ENCODE peak calls at places on chromosomes 1 and 21, in eight cellular contexts. L is NAMALWA; Y is H54; H is nephron progenitor cell; E is colonic mucosa; O is substantia nigra; C is AG04450; X is activated CD4-positive, alpha-beta T cell treated with anti-CD3 and anti-CD28 coated beads, Interleukin-2, amount 50 U/mL, for 1 hour. Q is an unnamed sample.

GRCh38 chr1:235993652-235994051 is 71.2 kb downstream of the NID1 start:
- DNase-seq in O (no peak), E (no peak), Y (no peak), C (no peak), X (no peak), L (no peak), H (no peak), Q (no peak)

GRCh38 chr1:10494754-10495474 is 20.2 kb downstream of the PEX14 start:
- DNase-seq in H (peak; percentile 88), C (no peak), X (peak; percentile 82), L (peak; percentile 89), E (peak; percentile 87), O (peak; percentile 77), Y (peak; percentile 40), Q (no peak)

GRCh38 chr21:42735061-42735460 is 81.6 kb downstream of the PDE9A start:
- DNase-seq in X (no peak), L (no peak), O (no peak), E (no peak), H (no peak), Y (no peak), C (no peak), Q (no peak)

GRCh38 chr1:200154069-200154767 is 126.7 kb downstream of the NR5A2 start:
- DNase-seq in Y (peak; percentile 9), C (no peak), H (no peak), E (no peak), X (peak; percentile 16), L (peak; percentile 89), O (no peak), Q (no peak)

GRCh38 chr1:56709269-56709880 is 64.3 kb downstream of the PRKAA2 start:
- DNase-seq in H (peak; percentile 17), E (no peak), L (peak; percentile 67), O (no peak), X (no peak), Y (no peak), C (peak; percentile 29), Q (no peak)

GRCh38 chr1:18413906-18414305 is 66.8 kb upstream of the KLHDC7A start:
- DNase-seq in H (no peak), O (no peak), X (no peak), C (no peak), E (peak; percentile 86), Y (no peak), L (no peak), Q (no peak)

GRCh38 chr1:41313661-41314131 is 47.5 kb upstream of the FOXO6 start:
- DNase-seq in C (no peak), O (no peak), X (no peak), H (peak; percentile 31), L (peak; percentile 66), E (no peak), Y (peak; percentile 42), Q (no peak)

GRCh38 chr1:33986389-33987095 is 122.7 kb downstream of the HMGB4 start:
- DNase-seq in Y (peak; percentile 80), H (no peak), E (peak; percentile 19), X (no peak), C (no peak), L (no peak), O (no peak), Q (no peak)

GRCh38 chr1:60367522-60367921 is 294.0 kb upstream of the C1orf87 start:
- DNase-seq in O (no peak), L (no peak), Y (no peak), C (no peak), H (no peak), E (no peak), X (no peak), Q (no peak)

GRCh38 chr21:46295177-46295711 is 9.1 kb downstream of the YBEY start:
- DNase-seq in E (no peak), L (no peak), H (no peak), Y (peak; percentile 83), C (peak; percentile 29), O (no peak), X (no peak), Q (no peak)

GRCh38 chr21:40120944-40121575 is 253.8 kb downstream of the PCP4 start:
- DNase-seq in Y (no peak), E (no peak), L (peak; percentile 43), O (no peak), X (no peak), H (no peak), C (no peak), Q (no peak)

GRCh38 chr1:18731148-18731547 is 100.5 kb downstream of the PAX7 start:
- DNase-seq in L (no peak), O (no peak), Y (no peak), C (no peak), H (no peak), X (no peak), E (no peak), Q (no peak)

GRCh38 chr1:116764466-116764896 is 10.3 kb downstream of the CD2 start:
- DNase-seq in E (no peak), O (no peak), H (no peak), Y (no peak), C (no peak), X (no peak), L (no peak), Q (no peak)

GRCh38 chr1:201739492-201740085 is 89.4 kb upstream of the IPO9 start:
- DNase-seq in L (peak; percentile 65), O (peak; percentile 41), H (peak; percentile 70), X (peak; percentile 53), Y (peak; percentile 62), C (no peak), E (peak; percentile 81), Q (no peak)

GRCh38 chr1:65469889-65470340 is 49.4 kb downstream of the LEPR start:
- DNase-seq in L (no peak), Y (no peak), O (no peak), X (no peak), C (no peak), H (no peak), E (no peak), Q (no peak)

GRCh38 chr1:14773621-14774020 is 175.1 kb downstream of the KAZN start:
- DNase-seq in H (no peak), E (no peak), Y (no peak), C (no peak), O (no peak), L (no peak), X (no peak), Q (no peak)

GRCh38 chr1:199297901-199298300 is 659.1 kb downstream of the PTPRC start:
- DNase-seq in Y (no peak), H (no peak), C (no peak), L (no peak), O (no peak), E (no peak), X (no peak), Q (no peak)

GRCh38 chr1:9689011-9689706 is 37.6 kb downstream of the PIK3CD start:
- DNase-seq in C (no peak), O (peak; percentile 43), Y (peak; percentile 49), E (peak; percentile 89), L (peak; percentile 76), X (peak; percentile 87), H (peak; percentile 94), Q (no peak)

GRCh38 chr1:167832693-167833092 is 81.2 kb downstream of the ADCY10 start:
- DNase-seq in C (no peak), E (no peak), L (no peak), Y (no peak), X (no peak), O (no peak), H (no peak), Q (no peak)

GRCh38 chr1:1245178-1245839 is 1.2 kb downstream of the C1QTNF12 start:
- DNase-seq in X (no peak), Y (no peak), L (no peak), E (no peak), C (no peak), O (no peak), H (no peak), Q (no peak)

GRCh38 chr1:16112558-16113555 is 39.4 kb upstream of the FAM131C start:
- DNase-seq in X (no peak), E (no peak), C (no peak), Y (no peak), L (no peak), O (no peak), H (peak; percentile 74), Q (no peak)

GRCh38 chr1:169588785-169589485 is 2.7 kb upstream of the F5 start:
- DNase-seq in L (no peak), O (no peak), X (no peak), Y (no peak), E (no peak), C (no peak), H (no peak), Q (no peak)

GRCh38 chr1:216331211-216331610 is 92.0 kb downstream of the USH2A start:
- DNase-seq in Y (no peak), C (no peak), O (no peak), X (no peak), L (no peak), H (no peak), E (no peak), Q (peak; percentile 13)

GRCh38 chr1:202304370-202304769 is 37.4 kb downstream of the UBE2T start:
- DNase-seq in H (no peak), C (no peak), O (no peak), X (no peak), E (no peak), L (no peak), Y (no peak), Q (no peak)